ENCODE peak calls at places on chromosome 20, in seven cellular contexts. Z, J, K, W, B, U and D are unnamed samples.

GRCh38 chr20:35558981-35559693 is 17.3 kb downstream of the ERGIC3 start:
- DNase-seq in Z (no peak), W (no peak), B (no peak), K (no peak), U (no peak), J (no peak), D (no peak)

GRCh38 chr20:11182715-11183114 is 508.9 kb upstream of the JAG1 start:
- DNase-seq in B (no peak), W (no peak), J (no peak), K (no peak), Z (no peak), U (no peak), D (no peak)

GRCh38 chr20:19913927-19914614 is 103.1 kb upstream of the NAA20 start:
- DNase-seq in U (no peak), B (no peak), K (no peak), W (no peak), J (no peak), Z (no peak), D (no peak)

GRCh38 chr20:49375170-49375569 is 97.3 kb upstream of the ZNFX1 start:
- DNase-seq in K (no peak), Z (no peak), J (no peak), B (no peak), U (no peak), W (no peak), D (no peak)

GRCh38 chr20:62366370-62367135 is 559 bp downstream of the LAMA5 start:
- DNase-seq in B (no peak), J (no peak), W (no peak), U (peak; percentile 45), Z (no peak), K (no peak), D (peak; percentile 71)

GRCh38 chr20:59157064-59157463 is 6.6 kb upstream of the ZNF831 start:
- DNase-seq in K (no peak), B (no peak), J (no peak), U (no peak), Z (no peak), W (no peak), D (no peak)

GRCh38 chr20:10857362-10858070 is 183.7 kb upstream of the JAG1 start:
- DNase-seq in J (no peak), U (no peak), W (no peak), B (peak; percentile 73), K (no peak), Z (no peak), D (no peak)

GRCh38 chr20:63021356-63022321 is 14.9 kb upstream of the BHLHE23 start:
- DNase-seq in W (no peak), U (no peak), J (no peak), B (no peak), Z (no peak), K (no peak), D (no peak)

GRCh38 chr20:21100590-21101452 is 5.3 kb downstream of the LINC00237 start:
- DNase-seq in U (peak; percentile 47), B (no peak), K (no peak), W (no peak), Z (no peak), J (peak; percentile 32), D (peak; percentile 35)

GRCh38 chr20:49832632-49833327 is 20.2 kb downstream of the SLC9A8 start:
- DNase-seq in U (peak; percentile 58), J (no peak), K (no peak), Z (no peak), W (no peak), B (no peak), D (no peak)

GRCh38 chr20:54633903-54634302 is 158.5 kb downstream of the DOK5 start:
- DNase-seq in W (no peak), B (no peak), Z (no peak), U (peak; percentile 8), K (no peak), J (no peak), D (no peak)

GRCh38 chr20:58719258-58719657 is 26.7 kb downstream of the NPEPL1 start:
- DNase-seq in B (peak; percentile 19), Z (no peak), J (no peak), W (no peak), U (no peak), K (no peak), D (no peak)

GRCh38 chr20:22686097-22686496 is 101.7 kb upstream of the FOXA2 start:
- DNase-seq in Z (no peak), U (no peak), B (peak; percentile 47), J (peak; percentile 34), K (peak; percentile 45), W (no peak), D (peak; percentile 54)